ENCODE peak calls at places on chromosomes 1 and 21, in four cellular contexts. O is DMS 273 treated with DMSO at 0.1 percent for 48 hours, A is fibroblast of pulmonary artery, C is NCI-H1092. P is an unnamed sample.

GRCh38 chr1:180270767-180271639 is 40.9 kb downstream of the LHX4 start:
- DNase-seq in O (no peak), A (peak), C (no peak), P (no peak)

GRCh38 chr1:15231714-15232201 is 15.3 kb upstream of the FHAD1 start:
- DNase-seq in O (no peak), A (no peak), C (no peak), P (no peak)

GRCh38 chr21:34930971-34931370 is 118.1 kb downstream of the RUNX1 start:
- DNase-seq in O (no peak), A (peak), C (no peak), P (no peak)

GRCh38 chr1:9195651-9196050 is 38.9 kb upstream of the H6PD start:
- DNase-seq in O (no peak), A (no peak), C (no peak), P (no peak)

GRCh38 chr1:67785847-67786753 is 47.2 kb downstream of the GNG12 start:
- DNase-seq in O (no peak), A (peak), C (no peak), P (no peak)

GRCh38 chr1:224223819-224224714 is 41.0 kb downstream of the DEGS1 start:
- DNase-seq in O (peak), A (peak), C (no peak), P (no peak)

GRCh38 chr1:22922640-22923039 is 50.0 kb downstream of the LACTBL1 start:
- DNase-seq in O (no peak), A (peak), C (no peak), P (no peak)

GRCh38 chr1:60963167-60963909 is 119.0 kb upstream of the NFIA start:
- DNase-seq in O (peak), A (no peak), C (no peak), P (no peak)

GRCh38 chr1:179866616-179867015 is 11.0 kb downstream of the TOR1AIP2 start:
- DNase-seq in O (no peak), A (no peak), C (no peak), P (no peak)

GRCh38 chr1:99520121-99520520 is 125.8 kb upstream of the PALMD start:
- DNase-seq in O (no peak), A (no peak), C (no peak), P (no peak)

GRCh38 chr1:72184099-72184695 is 98.1 kb downstream of the NEGR1 start:
- DNase-seq in O (no peak), A (peak), C (no peak), P (no peak)

GRCh38 chr1:115929846-115930245 is 46.5 kb upstream of the SLC22A15 start:
- DNase-seq in O (no peak), A (peak), C (no peak), P (no peak)

GRCh38 chr1:160377585-160378206 is 10.8 kb downstream of the NHLH1 start:
- DNase-seq in O (no peak), A (peak), C (no peak), P (no peak)

GRCh38 chr1:112268408-112268807 is 127.6 kb upstream of the CTTNBP2NL start:
- DNase-seq in O (no peak), A (peak), C (no peak), P (no peak)

GRCh38 chr1:67005068-67005467 is 48.9 kb downstream of the SLC35D1 start:
- DNase-seq in O (no peak), A (no peak), C (peak), P (peak)

GRCh38 chr1:212234431-212235298 is 50.5 kb upstream of the PPP2R5A start:
- DNase-seq in O (no peak), A (peak), C (no peak), P (peak)

GRCh38 chr1:210866532-210866931 is 267.4 kb downstream of the KCNH1 start:
- DNase-seq in O (no peak), A (no peak), C (no peak), P (no peak)

GRCh38 chr1:205488074-205488723 is 16.3 kb upstream of the CDK18 start:
- DNase-seq in O (peak), A (peak), C (peak), P (no peak)

GRCh38 chr1:46471885-46472502 is 17.6 kb upstream of the DMBX1 start:
- DNase-seq in O (no peak), A (no peak), C (no peak), P (no peak)

GRCh38 chr1:8591547-8591946 is 225.9 kb downstream of the RERE start:
- DNase-seq in O (no peak), A (no peak), C (no peak), P (no peak)

GRCh38 chr1:24189528-24189927 is 2.4 kb upstream of the IFNLR1 start:
- DNase-seq in O (no peak), A (no peak), C (no peak), P (no peak)

GRCh38 chr1:40783001-40783905 is at the start of gene KCNQ4:
- DNase-seq in O (peak), A (no peak), C (no peak), P (peak)

GRCh38 chr1:223249854-223250631 is 107.0 kb upstream of the TLR5 start:
- DNase-seq in O (no peak), A (no peak), C (no peak), P (no peak)

GRCh38 chr21:44301961-44302406 is 2.1 kb downstream of the PFKL start:
- DNase-seq in O (no peak), A (no peak), C (peak), P (no peak)

GRCh38 chr1:243253927-243254232 is 1.2 kb downstream of the CEP170 start:
- DNase-seq in O (no peak), A (no peak), C (no peak), P (no peak)

GRCh38 chr21:45861156-45861870 is 120.3 kb upstream of the COL6A1 start:
- DNase-seq in O (no peak), A (no peak), C (no peak), P (no peak)

GRCh38 chr1:27645071-27645415 is 10.1 kb upstream of the FGR start:
- DNase-seq in O (no peak), A (no peak), C (no peak), P (no peak)

GRCh38 chr1:28199328-28200233 is 23.1 kb upstream of the PTAFR start:
- DNase-seq in O (no peak), A (no peak), C (no peak), P (no peak)

GRCh38 chr1:216984536-216984935 is 261.3 kb upstream of the ESRRG start:
- DNase-seq in O (no peak), A (no peak), C (no peak), P (no peak)

GRCh38 chr1:54456921-54457529 is 50.8 kb upstream of the SSBP3 start:
- DNase-seq in O (no peak), A (no peak), C (no peak), P (no peak)

GRCh38 chr1:234771642-234772344 is 161.8 kb upstream of the IRF2BP2 start:
- DNase-seq in O (no peak), A (no peak), C (peak), P (no peak)

GRCh38 chr1:56525463-56526155 is 53.8 kb downstream of the PLPP3 start:
- DNase-seq in O (no peak), A (no peak), C (peak), P (no peak)